ENCODE peak calls at places on chromosomes 11 and 22, in nine cellular contexts. One of them, this sample, is unnamed.

GRCh38 chr11:88297320-88298263 is 39.9 kb downstream of the CTSC start:
- DNase-seq in adrenal gland: no peak
- DNase-seq in colonic mucosa: no peak
- DNase-seq in activated CD8-positive, alpha-beta memory T cell treated with anti-CD3 and anti-CD28 coated beads, Interleukin-2, amount 10 ng/mL, durations not matched to agents 7 days and 5 days: no peak
- DNase-seq in Right ventricle myocardium superior: no peak
- DNase-seq in tibial nerve: no peak
- DNase-seq in WTC11: no peak
- DNase-seq in stimulated activated CD4-positive, alpha-beta T cell treated with anti-CD3 and anti-CD28 coated beads, TNF-alpha, amount 100 ng/mL, for 48 hours: no peak
- DNase-seq in AG10803: no peak
- DNase-seq in this sample: no peak

GRCh38 chr11:64185323-64186204 is at the start of gene STIP1:
- DNase-seq in colonic mucosa: peak; percentile 99
- DNase-seq in AG10803: peak; percentile 100
- DNase-seq in tibial nerve: peak; percentile 98
- DNase-seq in WTC11: peak; percentile 99
- DNase-seq in activated CD8-positive, alpha-beta memory T cell treated with anti-CD3 and anti-CD28 coated beads, Interleukin-2, amount 10 ng/mL, durations not matched to agents 7 days and 5 days: peak; percentile 100
- DNase-seq in adrenal gland: peak; percentile 100
- DNase-seq in stimulated activated CD4-positive, alpha-beta T cell treated with anti-CD3 and anti-CD28 coated beads, TNF-alpha, amount 100 ng/mL, for 48 hours: peak; percentile 93
- DNase-seq in Right ventricle myocardium superior: peak; percentile 99
- DNase-seq in this sample: peak; percentile 99

GRCh38 chr22:45672564-45673481 is 1.2 kb downstream of the ATXN10 start:
- DNase-seq in colonic mucosa: no peak
- DNase-seq in activated CD8-positive, alpha-beta memory T cell treated with anti-CD3 and anti-CD28 coated beads, Interleukin-2, amount 10 ng/mL, durations not matched to agents 7 days and 5 days: no peak
- DNase-seq in tibial nerve: no peak
- DNase-seq in Right ventricle myocardium superior: no peak
- DNase-seq in AG10803: no peak
- DNase-seq in WTC11: no peak
- DNase-seq in adrenal gland: no peak
- DNase-seq in stimulated activated CD4-positive, alpha-beta T cell treated with anti-CD3 and anti-CD28 coated beads, TNF-alpha, amount 100 ng/mL, for 48 hours: no peak
- DNase-seq in this sample: no peak

GRCh38 chr22:17097062-17097461 is 12.3 kb downstream of the IL17RA start:
- DNase-seq in stimulated activated CD4-positive, alpha-beta T cell treated with anti-CD3 and anti-CD28 coated beads, TNF-alpha, amount 100 ng/mL, for 48 hours: no peak
- DNase-seq in adrenal gland: no peak
- DNase-seq in tibial nerve: no peak
- DNase-seq in WTC11: no peak
- DNase-seq in Right ventricle myocardium superior: no peak
- DNase-seq in activated CD8-positive, alpha-beta memory T cell treated with anti-CD3 and anti-CD28 coated beads, Interleukin-2, amount 10 ng/mL, durations not matched to agents 7 days and 5 days: no peak
- DNase-seq in colonic mucosa: no peak
- DNase-seq in AG10803: no peak
- DNase-seq in this sample: no peak

GRCh38 chr11:33507967-33508366 is 192.7 kb downstream of the C11orf91 start:
- DNase-seq in colonic mucosa: no peak
- DNase-seq in stimulated activated CD4-positive, alpha-beta T cell treated with anti-CD3 and anti-CD28 coated beads, TNF-alpha, amount 100 ng/mL, for 48 hours: no peak
- DNase-seq in activated CD8-positive, alpha-beta memory T cell treated with anti-CD3 and anti-CD28 coated beads, Interleukin-2, amount 10 ng/mL, durations not matched to agents 7 days and 5 days: no peak
- DNase-seq in AG10803: peak; percentile 55
- DNase-seq in Right ventricle myocardium superior: no peak
- DNase-seq in adrenal gland: peak; percentile 24
- DNase-seq in WTC11: peak; percentile 16
- DNase-seq in tibial nerve: no peak
- DNase-seq in this sample: no peak

GRCh38 chr11:57776101-57776511 is 14.5 kb downstream of the CTNND1 start:
- DNase-seq in adrenal gland: no peak
- DNase-seq in WTC11: peak; percentile 26
- DNase-seq in tibial nerve: no peak
- DNase-seq in activated CD8-positive, alpha-beta memory T cell treated with anti-CD3 and anti-CD28 coated beads, Interleukin-2, amount 10 ng/mL, durations not matched to agents 7 days and 5 days: no peak
- DNase-seq in AG10803: peak; percentile 97
- DNase-seq in stimulated activated CD4-positive, alpha-beta T cell treated with anti-CD3 and anti-CD28 coated beads, TNF-alpha, amount 100 ng/mL, for 48 hours: no peak
- DNase-seq in Right ventricle myocardium superior: no peak
- DNase-seq in colonic mucosa: no peak
- DNase-seq in this sample: peak; percentile 31

GRCh38 chr11:86792150-86792549 is 8.2 kb upstream of the PRSS23 start:
- DNase-seq in tibial nerve: no peak
- DNase-seq in stimulated activated CD4-positive, alpha-beta T cell treated with anti-CD3 and anti-CD28 coated beads, TNF-alpha, amount 100 ng/mL, for 48 hours: no peak
- DNase-seq in colonic mucosa: no peak
- DNase-seq in adrenal gland: no peak
- DNase-seq in activated CD8-positive, alpha-beta memory T cell treated with anti-CD3 and anti-CD28 coated beads, Interleukin-2, amount 10 ng/mL, durations not matched to agents 7 days and 5 days: no peak
- DNase-seq in Right ventricle myocardium superior: no peak
- DNase-seq in WTC11: no peak
- DNase-seq in AG10803: no peak
- DNase-seq in this sample: no peak

GRCh38 chr11:74602637-74603591 is 10.5 kb downstream of the POLD3 start:
- DNase-seq in Right ventricle myocardium superior: no peak
- DNase-seq in adrenal gland: no peak
- DNase-seq in stimulated activated CD4-positive, alpha-beta T cell treated with anti-CD3 and anti-CD28 coated beads, TNF-alpha, amount 100 ng/mL, for 48 hours: no peak
- DNase-seq in activated CD8-positive, alpha-beta memory T cell treated with anti-CD3 and anti-CD28 coated beads, Interleukin-2, amount 10 ng/mL, durations not matched to agents 7 days and 5 days: no peak
- DNase-seq in WTC11: no peak
- DNase-seq in colonic mucosa: no peak
- DNase-seq in tibial nerve: no peak
- DNase-seq in AG10803: peak; percentile 52
- DNase-seq in this sample: no peak

GRCh38 chr22:36546092-36546804 is 17.3 kb upstream of the EIF3D start:
- DNase-seq in WTC11: peak; percentile 79
- DNase-seq in colonic mucosa: no peak
- DNase-seq in Right ventricle myocardium superior: no peak
- DNase-seq in stimulated activated CD4-positive, alpha-beta T cell treated with anti-CD3 and anti-CD28 coated beads, TNF-alpha, amount 100 ng/mL, for 48 hours: peak; percentile 31
- DNase-seq in activated CD8-positive, alpha-beta memory T cell treated with anti-CD3 and anti-CD28 coated beads, Interleukin-2, amount 10 ng/mL, durations not matched to agents 7 days and 5 days: peak; percentile 55
- DNase-seq in tibial nerve: no peak
- DNase-seq in AG10803: peak; percentile 42
- DNase-seq in adrenal gland: peak; percentile 64
- DNase-seq in this sample: peak; percentile 24

GRCh38 chr11:75867778-75868374 is 52.9 kb downstream of the UVRAG start:
- DNase-seq in AG10803: peak; percentile 52
- DNase-seq in Right ventricle myocardium superior: no peak
- DNase-seq in WTC11: no peak
- DNase-seq in colonic mucosa: peak; percentile 47
- DNase-seq in activated CD8-positive, alpha-beta memory T cell treated with anti-CD3 and anti-CD28 coated beads, Interleukin-2, amount 10 ng/mL, durations not matched to agents 7 days and 5 days: peak; percentile 44
- DNase-seq in stimulated activated CD4-positive, alpha-beta T cell treated with anti-CD3 and anti-CD28 coated beads, TNF-alpha, amount 100 ng/mL, for 48 hours: peak; percentile 46
- DNase-seq in adrenal gland: peak; percentile 66
- DNase-seq in tibial nerve: no peak
- DNase-seq in this sample: no peak

GRCh38 chr11:75078233-75078632 is 18.4 kb downstream of the OR2AT4 start:
- DNase-seq in AG10803: peak; percentile 15
- DNase-seq in colonic mucosa: no peak
- DNase-seq in Right ventricle myocardium superior: no peak
- DNase-seq in tibial nerve: no peak
- DNase-seq in adrenal gland: no peak
- DNase-seq in stimulated activated CD4-positive, alpha-beta T cell treated with anti-CD3 and anti-CD28 coated beads, TNF-alpha, amount 100 ng/mL, for 48 hours: no peak
- DNase-seq in WTC11: no peak
- DNase-seq in activated CD8-positive, alpha-beta memory T cell treated with anti-CD3 and anti-CD28 coated beads, Interleukin-2, amount 10 ng/mL, durations not matched to agents 7 days and 5 days: no peak
- DNase-seq in this sample: no peak

GRCh38 chr11:61509058-61510029 is 795 bp downstream of the LRRC10B start:
- DNase-seq in WTC11: peak; percentile 80
- DNase-seq in activated CD8-positive, alpha-beta memory T cell treated with anti-CD3 and anti-CD28 coated beads, Interleukin-2, amount 10 ng/mL, durations not matched to agents 7 days and 5 days: peak; percentile 77
- DNase-seq in colonic mucosa: peak; percentile 69
- DNase-seq in tibial nerve: no peak
- DNase-seq in stimulated activated CD4-positive, alpha-beta T cell treated with anti-CD3 and anti-CD28 coated beads, TNF-alpha, amount 100 ng/mL, for 48 hours: peak; percentile 65
- DNase-seq in AG10803: peak; percentile 63
- DNase-seq in Right ventricle myocardium superior: peak; percentile 80
- DNase-seq in adrenal gland: peak; percentile 65
- DNase-seq in this sample: peak; percentile 62

GRCh38 chr11:86938900-86939880 is 16.0 kb downstream of the FZD4 start:
- DNase-seq in colonic mucosa: no peak
- DNase-seq in WTC11: no peak
- DNase-seq in AG10803: peak; percentile 51
- DNase-seq in stimulated activated CD4-positive, alpha-beta T cell treated with anti-CD3 and anti-CD28 coated beads, TNF-alpha, amount 100 ng/mL, for 48 hours: no peak
- DNase-seq in activated CD8-positive, alpha-beta memory T cell treated with anti-CD3 and anti-CD28 coated beads, Interleukin-2, amount 10 ng/mL, durations not matched to agents 7 days and 5 days: no peak
- DNase-seq in Right ventricle myocardium superior: no peak
- DNase-seq in tibial nerve: no peak
- DNase-seq in adrenal gland: no peak
- DNase-seq in this sample: no peak

GRCh38 chr22:39177456-39177775 is 24.9 kb upstream of the CBX7 start:
- DNase-seq in AG10803: no peak
- DNase-seq in tibial nerve: no peak
- DNase-seq in Right ventricle myocardium superior: no peak
- DNase-seq in stimulated activated CD4-positive, alpha-beta T cell treated with anti-CD3 and anti-CD28 coated beads, TNF-alpha, amount 100 ng/mL, for 48 hours: no peak
- DNase-seq in colonic mucosa: no peak
- DNase-seq in WTC11: no peak
- DNase-seq in adrenal gland: no peak
- DNase-seq in activated CD8-positive, alpha-beta memory T cell treated with anti-CD3 and anti-CD28 coated beads, Interleukin-2, amount 10 ng/mL, durations not matched to agents 7 days and 5 days: peak; percentile 61
- DNase-seq in this sample: no peak

GRCh38 chr11:37474889-37475288 is 876.9 kb upstream of the RAG2 start:
- DNase-seq in Right ventricle myocardium superior: no peak
- DNase-seq in colonic mucosa: no peak
- DNase-seq in AG10803: no peak
- DNase-seq in WTC11: no peak
- DNase-seq in tibial nerve: no peak
- DNase-seq in activated CD8-positive, alpha-beta memory T cell treated with anti-CD3 and anti-CD28 coated beads, Interleukin-2, amount 10 ng/mL, durations not matched to agents 7 days and 5 days: no peak
- DNase-seq in adrenal gland: no peak
- DNase-seq in stimulated activated CD4-positive, alpha-beta T cell treated with anti-CD3 and anti-CD28 coated beads, TNF-alpha, amount 100 ng/mL, for 48 hours: no peak
- DNase-seq in this sample: no peak

GRCh38 chr11:134742228-134742612 is 330.2 kb upstream of the B3GAT1 start:
- DNase-seq in WTC11: no peak
- DNase-seq in Right ventricle myocardium superior: no peak
- DNase-seq in tibial nerve: no peak
- DNase-seq in AG10803: no peak
- DNase-seq in activated CD8-positive, alpha-beta memory T cell treated with anti-CD3 and anti-CD28 coated beads, Interleukin-2, amount 10 ng/mL, durations not matched to agents 7 days and 5 days: peak; percentile 57
- DNase-seq in stimulated activated CD4-positive, alpha-beta T cell treated with anti-CD3 and anti-CD28 coated beads, TNF-alpha, amount 100 ng/mL, for 48 hours: no peak
- DNase-seq in adrenal gland: no peak
- DNase-seq in colonic mucosa: no peak
- DNase-seq in this sample: no peak

GRCh38 chr11:46210133-46210636 is 67.3 kb upstream of the CREB3L1 start:
- DNase-seq in AG10803: peak; percentile 75
- DNase-seq in tibial nerve: no peak
- DNase-seq in stimulated activated CD4-positive, alpha-beta T cell treated with anti-CD3 and anti-CD28 coated beads, TNF-alpha, amount 100 ng/mL, for 48 hours: no peak
- DNase-seq in activated CD8-positive, alpha-beta memory T cell treated with anti-CD3 and anti-CD28 coated beads, Interleukin-2, amount 10 ng/mL, durations not matched to agents 7 days and 5 days: peak; percentile 42
- DNase-seq in adrenal gland: peak; percentile 77
- DNase-seq in colonic mucosa: no peak
- DNase-seq in Right ventricle myocardium superior: no peak
- DNase-seq in WTC11: no peak
- DNase-seq in this sample: no peak

GRCh38 chr11:69598147-69598546 is 42.8 kb upstream of the CCND1 start:
- DNase-seq in activated CD8-positive, alpha-beta memory T cell treated with anti-CD3 and anti-CD28 coated beads, Interleukin-2, amount 10 ng/mL, durations not matched to agents 7 days and 5 days: no peak
- DNase-seq in adrenal gland: no peak
- DNase-seq in tibial nerve: no peak
- DNase-seq in Right ventricle myocardium superior: no peak
- DNase-seq in stimulated activated CD4-positive, alpha-beta T cell treated with anti-CD3 and anti-CD28 coated beads, TNF-alpha, amount 100 ng/mL, for 48 hours: no peak
- DNase-seq in AG10803: peak; percentile 11
- DNase-seq in WTC11: no peak
- DNase-seq in colonic mucosa: no peak
- DNase-seq in this sample: no peak

GRCh38 chr11:820655-821512 is 2.2 kb downstream of the PNPLA2 start:
- DNase-seq in activated CD8-positive, alpha-beta memory T cell treated with anti-CD3 and anti-CD28 coated beads, Interleukin-2, amount 10 ng/mL, durations not matched to agents 7 days and 5 days: no peak
- DNase-seq in Right ventricle myocardium superior: peak; percentile 89
- DNase-seq in adrenal gland: peak; percentile 95
- DNase-seq in WTC11: no peak
- DNase-seq in tibial nerve: no peak
- DNase-seq in AG10803: peak; percentile 81
- DNase-seq in stimulated activated CD4-positive, alpha-beta T cell treated with anti-CD3 and anti-CD28 coated beads, TNF-alpha, amount 100 ng/mL, for 48 hours: no peak
- DNase-seq in colonic mucosa: peak; percentile 80
- DNase-seq in this sample: peak; percentile 82

GRCh38 chr22:27438271-27438980 is 363.1 kb downstream of the MN1 start:
- DNase-seq in AG10803: peak; percentile 38
- DNase-seq in stimulated activated CD4-positive, alpha-beta T cell treated with anti-CD3 and anti-CD28 coated beads, TNF-alpha, amount 100 ng/mL, for 48 hours: no peak
- DNase-seq in Right ventricle myocardium superior: no peak
- DNase-seq in tibial nerve: peak; percentile 15
- DNase-seq in activated CD8-positive, alpha-beta memory T cell treated with anti-CD3 and anti-CD28 coated beads, Interleukin-2, amount 10 ng/mL, durations not matched to agents 7 days and 5 days: no peak
- DNase-seq in adrenal gland: peak; percentile 24
- DNase-seq in WTC11: no peak
- DNase-seq in colonic mucosa: peak; percentile 31
- DNase-seq in this sample: no peak

GRCh38 chr11:109036011-109036410 is 371.1 kb downstream of the DDX10 start:
- DNase-seq in Right ventricle myocardium superior: no peak
- DNase-seq in WTC11: no peak
- DNase-seq in AG10803: no peak
- DNase-seq in adrenal gland: no peak
- DNase-seq in activated CD8-positive, alpha-beta memory T cell treated with anti-CD3 and anti-CD28 coated beads, Interleukin-2, amount 10 ng/mL, durations not matched to agents 7 days and 5 days: no peak
- DNase-seq in tibial nerve: no peak
- DNase-seq in colonic mucosa: no peak
- DNase-seq in stimulated activated CD4-positive, alpha-beta T cell treated with anti-CD3 and anti-CD28 coated beads, TNF-alpha, amount 100 ng/mL, for 48 hours: no peak
- DNase-seq in this sample: no peak

GRCh38 chr11:29773656-29774264 is 243.1 kb downstream of the KCNA4 start:
- DNase-seq in adrenal gland: no peak
- DNase-seq in activated CD8-positive, alpha-beta memory T cell treated with anti-CD3 and anti-CD28 coated beads, Interleukin-2, amount 10 ng/mL, durations not matched to agents 7 days and 5 days: no peak
- DNase-seq in tibial nerve: no peak
- DNase-seq in WTC11: no peak
- DNase-seq in AG10803: no peak
- DNase-seq in colonic mucosa: no peak
- DNase-seq in Right ventricle myocardium superior: peak; percentile 56
- DNase-seq in stimulated activated CD4-positive, alpha-beta T cell treated with anti-CD3 and anti-CD28 coated beads, TNF-alpha, amount 100 ng/mL, for 48 hours: no peak
- DNase-seq in this sample: peak; percentile 25

GRCh38 chr22:41831828-41832552 is 915 bp upstream of the SREBF2 start:
- DNase-seq in Right ventricle myocardium superior: no peak
- DNase-seq in activated CD8-positive, alpha-beta memory T cell treated with anti-CD3 and anti-CD28 coated beads, Interleukin-2, amount 10 ng/mL, durations not matched to agents 7 days and 5 days: no peak
- DNase-seq in tibial nerve: no peak
- DNase-seq in colonic mucosa: no peak
- DNase-seq in stimulated activated CD4-positive, alpha-beta T cell treated with anti-CD3 and anti-CD28 coated beads, TNF-alpha, amount 100 ng/mL, for 48 hours: no peak
- DNase-seq in AG10803: no peak
- DNase-seq in WTC11: no peak
- DNase-seq in adrenal gland: no peak
- DNase-seq in this sample: no peak

GRCh38 chr11:95608093-95608492 is 181.5 kb downstream of the FAM76B start:
- DNase-seq in Right ventricle myocardium superior: no peak
- DNase-seq in AG10803: peak; percentile 8
- DNase-seq in WTC11: no peak
- DNase-seq in stimulated activated CD4-positive, alpha-beta T cell treated with anti-CD3 and anti-CD28 coated beads, TNF-alpha, amount 100 ng/mL, for 48 hours: no peak
- DNase-seq in adrenal gland: no peak
- DNase-seq in tibial nerve: no peak
- DNase-seq in colonic mucosa: no peak
- DNase-seq in activated CD8-positive, alpha-beta memory T cell treated with anti-CD3 and anti-CD28 coated beads, Interleukin-2, amount 10 ng/mL, durations not matched to agents 7 days and 5 days: no peak
- DNase-seq in this sample: no peak

GRCh38 chr11:110317516-110317932 is 21.1 kb upstream of the RDX start:
- DNase-seq in Right ventricle myocardium superior: no peak
- DNase-seq in tibial nerve: no peak
- DNase-seq in stimulated activated CD4-positive, alpha-beta T cell treated with anti-CD3 and anti-CD28 coated beads, TNF-alpha, amount 100 ng/mL, for 48 hours: no peak
- DNase-seq in AG10803: no peak
- DNase-seq in colonic mucosa: no peak
- DNase-seq in WTC11: no peak
- DNase-seq in activated CD8-positive, alpha-beta memory T cell treated with anti-CD3 and anti-CD28 coated beads, Interleukin-2, amount 10 ng/mL, durations not matched to agents 7 days and 5 days: no peak
- DNase-seq in adrenal gland: peak; percentile 46
- DNase-seq in this sample: no peak

GRCh38 chr22:28108851-28109250 is 189.8 kb upstream of the PITPNB start:
- DNase-seq in stimulated activated CD4-positive, alpha-beta T cell treated with anti-CD3 and anti-CD28 coated beads, TNF-alpha, amount 100 ng/mL, for 48 hours: no peak
- DNase-seq in AG10803: no peak
- DNase-seq in Right ventricle myocardium superior: no peak
- DNase-seq in activated CD8-positive, alpha-beta memory T cell treated with anti-CD3 and anti-CD28 coated beads, Interleukin-2, amount 10 ng/mL, durations not matched to agents 7 days and 5 days: no peak
- DNase-seq in colonic mucosa: no peak
- DNase-seq in adrenal gland: no peak
- DNase-seq in tibial nerve: no peak
- DNase-seq in WTC11: no peak
- DNase-seq in this sample: no peak

This sample was measured in left ventricle myocardium inferior.